ENCODE peak calls at places on chromosomes 6 and 20, in nine cellular contexts. D is HL-60; M is SK-N-SH; Z is ascending aorta; V is substantia nigra; T is body of pancreas; U is pancreas; R is CD8-positive, alpha-beta memory T cell; E is GM23338. K is an unnamed sample.

GRCh38 chr6:42091718-42092023 is 41.3 kb downstream of the TAF8 start:
- DNase-seq in T (no peak), M (no peak), R (no peak), U (no peak), V (no peak), E (no peak), D (no peak), Z (no peak), K (no peak)

GRCh38 chr6:169851641-169852503 is 100.5 kb downstream of the ERMARD start:
- DNase-seq in E (no peak), R (no peak), Z (no peak), T (no peak), U (no peak), M (no peak), D (no peak), V (no peak), K (no peak)

GRCh38 chr20:3836132-3836531 is 10.5 kb upstream of the MAVS start:
- DNase-seq in Z (no peak), E (no peak), U (no peak), M (no peak), V (no peak), R (no peak), T (no peak), D (no peak), K (no peak)

GRCh38 chr20:32231847-32232246 is 24.2 kb downstream of the POFUT1 start:
- DNase-seq in D (peak; percentile 49), Z (no peak), U (no peak), V (peak; percentile 1), M (no peak), T (no peak), R (peak; percentile 27), E (no peak), K (no peak)

GRCh38 chr20:24364464-24364863 is 105.0 kb upstream of the SYNDIG1 start:
- DNase-seq in Z (no peak), T (no peak), U (no peak), D (no peak), M (no peak), R (no peak), E (no peak), V (no peak), K (no peak)

GRCh38 chr6:136823128-136823660 is 802 bp downstream of the PEX7 start:
- DNase-seq in T (no peak), E (no peak), V (no peak), U (no peak), R (peak; percentile 2), Z (no peak), M (no peak), D (no peak), K (peak; percentile 13)

GRCh38 chr6:19731286-19731685 is 105.9 kb upstream of the ID4 start:
- DNase-seq in T (no peak), M (no peak), R (no peak), Z (no peak), U (no peak), D (no peak), V (no peak), E (no peak), K (no peak)

GRCh38 chr6:135606392-135606791 is 108.9 kb upstream of the AHI1 start:
- DNase-seq in E (no peak), V (no peak), U (no peak), T (no peak), M (no peak), D (no peak), R (no peak), Z (no peak), K (no peak)

GRCh38 chr6:113414511-113414910 is 442.6 kb upstream of the MARCKS start:
- DNase-seq in Z (peak; percentile 65), V (no peak), U (peak; percentile 49), T (peak; percentile 69), M (peak; percentile 26), E (no peak), R (no peak), D (no peak), K (no peak)

GRCh38 chr20:637559-637958 is 15.4 kb downstream of the SRXN1 start:
- DNase-seq in R (no peak), M (no peak), E (no peak), V (no peak), Z (no peak), T (no peak), D (no peak), U (no peak), K (no peak)

GRCh38 chr6:54860739-54861138 is 14.2 kb downstream of the FAM83B start:
- DNase-seq in E (no peak), M (no peak), U (no peak), Z (no peak), V (no peak), D (no peak), R (no peak), T (no peak), K (no peak)

GRCh38 chr6:26336355-26337198 is 28.4 kb upstream of the BTN3A2 start:
- DNase-seq in M (no peak), D (no peak), V (no peak), R (no peak), E (no peak), U (no peak), T (no peak), Z (no peak), K (no peak)

GRCh38 chr6:38209291-38209865 is 389.9 kb downstream of the ZFAND3 start:
- DNase-seq in V (no peak), Z (no peak), T (no peak), E (no peak), D (no peak), M (no peak), R (no peak), U (no peak), K (no peak)

GRCh38 chr20:22341508-22341907 is 242.9 kb downstream of the FOXA2 start:
- DNase-seq in U (no peak), T (no peak), E (no peak), M (no peak), Z (no peak), R (no peak), V (no peak), D (no peak), K (no peak)

GRCh38 chr20:44585042-44585968 is 2.9 kb downstream of the PKIG start:
- DNase-seq in T (no peak), D (no peak), U (no peak), Z (no peak), V (no peak), R (no peak), M (no peak), E (peak; percentile 36), K (no peak)

GRCh38 chr6:148426317-148426977 is 83.8 kb downstream of the SASH1 start:
- DNase-seq in U (no peak), V (no peak), D (no peak), T (no peak), R (no peak), E (no peak), Z (no peak), M (no peak), K (no peak)

GRCh38 chr6:131222773-131223172 is 87.5 kb downstream of the AKAP7 start:
- DNase-seq in T (no peak), Z (no peak), E (no peak), V (no peak), D (no peak), U (no peak), R (no peak), M (no peak), K (no peak)

GRCh38 chr6:159104931-159105330 is 60.1 kb upstream of the TAGAP start:
- DNase-seq in E (no peak), R (no peak), U (no peak), D (no peak), T (no peak), M (no peak), Z (no peak), V (no peak), K (no peak)

GRCh38 chr6:14305131-14305530 is 187.6 kb downstream of the CD83 start:
- DNase-seq in E (no peak), M (no peak), R (no peak), Z (no peak), V (no peak), D (no peak), U (no peak), T (no peak), K (no peak)
- H3K27ac ChIP-seq in E (no peak overlapping the region), M (no peak overlapping the region), R (no peak overlapping the region), Z (no peak overlapping the region), V (no peak overlapping the region), D (no peak overlapping the region), U (no peak overlapping the region), T (no peak overlapping the region), K (no peak overlapping the region)

GRCh38 chr20:59985864-59986263 is 27.6 kb downstream of the CDH26 start:
- DNase-seq in T (no peak), V (no peak), Z (no peak), U (no peak), M (no peak), D (peak; percentile 60), E (peak; percentile 30), R (no peak), K (no peak)

GRCh38 chr20:59984551-59984950 is 26.3 kb downstream of the CDH26 start:
- DNase-seq in U (no peak), V (no peak), Z (no peak), E (no peak), D (peak; percentile 62), R (no peak), M (no peak), T (no peak), K (no peak)

GRCh38 chr20:59992531-59992930 is 34.3 kb downstream of the CDH26 start:
- DNase-seq in Z (no peak), T (no peak), E (no peak), D (peak; percentile 63), U (no peak), R (no peak), M (no peak), V (no peak), K (no peak)

GRCh38 chr20:59987135-59987534 is 28.9 kb downstream of the CDH26 start:
- DNase-seq in Z (no peak), M (no peak), R (no peak), T (no peak), U (no peak), V (no peak), D (no peak), E (no peak), K (no peak)

GRCh38 chr20:59988141-59988540 is 29.9 kb downstream of the CDH26 start:
- DNase-seq in E (no peak), D (no peak), V (no peak), T (peak; percentile 88), Z (no peak), R (no peak), U (no peak), M (no peak), K (no peak)
- H3K27ac ChIP-seq in E (no peak overlapping the region), D (no peak overlapping the region), V (no peak overlapping the region), T (no peak overlapping the region), Z (no peak overlapping the region), R (no peak overlapping the region), U (no peak overlapping the region), M (no peak overlapping the region), K (no peak overlapping the region)

DNA sequence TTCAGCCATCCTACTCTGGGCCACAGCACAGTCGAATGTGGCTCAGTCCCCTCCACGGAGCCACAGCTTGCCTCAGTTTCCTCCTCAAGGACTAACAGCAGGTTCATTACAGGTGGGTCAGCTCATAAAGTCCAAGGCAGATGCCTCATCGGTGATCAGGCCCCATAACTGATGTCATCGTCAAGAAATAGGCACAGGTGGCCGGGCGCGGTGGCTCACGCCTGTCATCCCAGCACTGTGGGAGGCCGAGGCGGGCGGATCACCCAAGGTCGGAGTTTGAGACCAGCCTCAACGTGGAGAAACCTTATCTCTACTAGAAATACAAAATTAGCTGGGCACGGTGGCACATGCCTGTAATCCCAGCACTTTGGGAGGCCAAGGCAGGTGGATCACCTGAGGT is 3.4 kb downstream of the UCKL1 start:
- DNase-seq in M (no peak), V (no peak), D (no peak), Z (no peak), R (no peak), E (no peak), U (no peak), T (no peak), K (no peak)
- H3K27ac ChIP-seq in M (no peak overlapping the region), V (peak overlapping the region; percentile 30), D (no peak overlapping the region), Z (no peak overlapping the region), R (no peak overlapping the region), E (no peak overlapping the region), U (no peak overlapping the region), T (no peak overlapping the region), K (no peak overlapping the region)

GRCh38 chr6:16713597-16713996 is 47.7 kb downstream of the ATXN1 start:
- DNase-seq in Z (no peak), V (no peak), T (no peak), U (no peak), M (no peak), E (no peak), R (no peak), D (no peak), K (no peak)
- H3K27ac ChIP-seq in Z (peak overlapping the region; percentile 77), V (no peak overlapping the region), T (no peak overlapping the region), U (no peak overlapping the region), M (peak overlapping the region; percentile 78), E (peak overlapping the region; percentile 32), R (no peak overlapping the region), D (peak overlapping the region; percentile 69), K (no peak overlapping the region)

K was measured in CD4-positive, alpha-beta T cell.